ENCODE peak calls at places on chromosomes 3 and 15, in nine cellular contexts. K, S, Q, V, F, Z, B, G and X are unnamed samples.
A peak's percentile ranks its signal among the peaks of the same experiment; 100 is the strongest.

GRCh38 chr3:125622381-125622788 is 27.1 kb upstream of the OSBPL11 start:
- DNase-seq in K (no peak), S (no peak), Q (peak; percentile 37), V (no peak), F (no peak), Z (no peak), B (peak; percentile 36), G (no peak), X (no peak)

GRCh38 chr15:70142322-70143191 is 44.8 kb upstream of the TLE3 start:
- DNase-seq in K (no peak), S (no peak), Q (peak; percentile 71), V (no peak), F (no peak), Z (peak; percentile 92), B (peak; percentile 54), G (no peak), X (no peak)

GRCh38 chr15:58608129-58608590 is 141.3 kb downstream of the ADAM10 start:
- DNase-seq in K (no peak), S (no peak), Q (no peak), V (peak; percentile 36), F (no peak), Z (peak; percentile 86), B (no peak), G (no peak), X (no peak)

GRCh38 chr3:73432021-73432722 is 192.6 kb downstream of the PDZRN3 start:
- DNase-seq in K (no peak), S (peak; percentile 41), Q (no peak), V (no peak), F (no peak), Z (peak; percentile 64), B (no peak), G (peak; percentile 52), X (peak; percentile 35)

GRCh38 chr3:73773228-73773627 is 148.5 kb upstream of the PDZRN3 start:
- DNase-seq in K (peak; percentile 26), S (no peak), Q (peak; percentile 33), V (no peak), F (no peak), Z (no peak), B (peak; percentile 33), G (no peak), X (no peak)

GRCh38 chr3:169505577-169506155 is 157.8 kb downstream of the MECOM start:
- DNase-seq in K (no peak), S (no peak), Q (no peak), V (no peak), F (no peak), Z (no peak), B (no peak), G (no peak), X (no peak)

GRCh38 chr3:16478516-16478915 is 35.0 kb downstream of the RFTN1 start:
- DNase-seq in K (no peak), S (no peak), Q (peak; percentile 23), V (no peak), F (no peak), Z (peak; percentile 96), B (no peak), G (no peak), X (no peak)

GRCh38 chr15:65584241-65584640 is 26.7 kb downstream of the INTS14 start:
- DNase-seq in K (no peak), S (no peak), Q (no peak), V (no peak), F (no peak), Z (no peak), B (no peak), G (no peak), X (no peak)

GRCh38 chr15:66601521-66601920 is 35.7 kb upstream of the LCTL start:
- DNase-seq in K (no peak), S (no peak), Q (no peak), V (no peak), F (no peak), Z (no peak), B (no peak), G (no peak), X (no peak)

GRCh38 chr15:28955686-28956421 is 70.1 kb downstream of the APBA2 start:
- DNase-seq in K (peak; percentile 58), S (no peak), Q (no peak), V (peak; percentile 66), F (no peak), Z (peak; percentile 55), B (no peak), G (peak; percentile 47), X (no peak)

GRCh38 chr15:66848666-66849392 is 146.8 kb downstream of the SMAD6 start:
- DNase-seq in K (no peak), S (no peak), Q (no peak), V (no peak), F (peak; percentile 67), Z (no peak), B (peak; percentile 16), G (no peak), X (no peak)

GRCh38 chr15:69958494-69959134 is 139.1 kb downstream of the TLE3 start:
- DNase-seq in K (no peak), S (no peak), Q (no peak), V (no peak), F (no peak), Z (no peak), B (no peak), G (no peak), X (no peak)

GRCh38 chr3:55511895-55512585 is 24.9 kb upstream of the WNT5A start:
- DNase-seq in K (no peak), S (no peak), Q (no peak), V (peak; percentile 84), F (no peak), Z (peak; percentile 36), B (no peak), G (peak; percentile 18), X (no peak)

DNA sequence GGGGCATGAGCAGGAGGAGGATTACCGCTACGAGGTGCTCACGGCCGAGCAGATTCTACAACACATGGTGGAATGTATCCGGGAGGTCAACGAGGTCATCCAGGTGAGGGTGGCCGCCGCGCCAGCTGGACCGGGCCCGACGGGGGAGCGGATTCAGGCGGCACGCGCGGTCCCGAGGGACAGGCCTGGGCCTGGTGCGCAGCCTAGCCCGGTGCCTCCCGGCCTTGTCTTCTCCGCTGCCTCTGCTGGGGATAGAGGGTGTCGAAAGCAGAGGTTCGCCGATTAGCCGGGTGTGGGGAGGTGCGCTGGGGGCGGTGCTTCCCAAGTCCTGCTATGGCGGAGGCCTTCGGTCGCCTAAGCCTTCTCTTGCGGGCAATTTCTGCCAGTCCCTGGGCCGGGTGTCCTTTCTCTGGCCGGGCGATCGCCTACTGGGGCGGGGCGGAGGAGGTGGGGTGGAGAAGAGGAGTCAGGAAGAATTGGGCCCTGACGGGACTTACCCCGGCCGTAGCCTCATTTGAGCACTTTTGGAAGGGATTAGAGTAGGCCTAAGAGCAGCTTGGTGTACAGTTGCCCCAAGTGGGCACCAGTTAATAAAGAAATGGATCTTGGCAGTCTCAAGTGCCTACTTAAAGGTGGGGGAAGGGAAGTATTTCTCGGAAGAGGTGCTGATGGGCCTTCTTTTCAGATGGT is 927 bp downstream of the ARIH1 start:
- DNase-seq in K (peak; percentile 90), S (peak; percentile 64), Q (peak; percentile 75), V (peak; percentile 9), F (peak; percentile 89), Z (peak; percentile 83), B (peak; percentile 76), G (peak; percentile 74), X (peak; percentile 75)
- TF ChIP-seq CTCF in K (no peak), S (no peak), Q (no peak), V (no peak), F (no peak), Z (peak; percentile 7), B (no peak), G (no peak), X (no peak)

DNA sequence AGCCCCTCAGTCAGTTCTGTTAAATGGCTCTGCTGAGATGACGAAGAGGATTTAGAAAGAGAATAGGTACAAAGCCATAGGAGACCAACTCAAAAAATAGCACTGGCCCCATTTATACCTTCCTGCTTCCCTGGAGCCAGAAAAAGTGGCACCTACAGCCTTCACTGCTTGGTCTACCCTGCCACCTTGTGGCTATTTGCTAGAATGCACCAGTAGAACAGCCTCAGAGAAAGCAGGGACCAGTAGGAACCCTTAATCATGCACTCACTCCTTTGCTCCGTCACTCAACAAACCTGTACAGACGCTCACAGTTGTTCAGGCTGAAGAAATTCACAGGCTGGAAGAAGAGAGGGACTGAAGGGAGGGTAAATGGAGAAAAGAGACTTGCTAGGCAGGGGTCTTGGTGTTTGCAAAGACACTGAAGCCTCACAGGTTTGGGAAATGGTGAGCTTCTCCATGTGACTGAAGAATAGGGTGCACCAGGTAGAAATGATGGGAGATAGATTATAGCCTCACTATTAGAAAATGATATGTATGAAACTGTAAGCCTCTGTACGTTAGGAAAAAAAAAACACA is 12.1 kb upstream of the RTP2 start:
- DNase-seq in K (peak; percentile 76), S (peak; percentile 92), Q (peak; percentile 80), V (no peak), F (no peak), Z (peak; percentile 82), B (peak; percentile 63), G (peak; percentile 82), X (peak; percentile 76)
- TF ChIP-seq CTCF in K (peak; percentile 98), S (peak; percentile 89), Q (peak; percentile 96), V (peak; percentile 87), F (peak; percentile 74), Z (peak; percentile 99), B (peak; percentile 94), G (peak; percentile 99), X (peak; percentile 94)

DNA sequence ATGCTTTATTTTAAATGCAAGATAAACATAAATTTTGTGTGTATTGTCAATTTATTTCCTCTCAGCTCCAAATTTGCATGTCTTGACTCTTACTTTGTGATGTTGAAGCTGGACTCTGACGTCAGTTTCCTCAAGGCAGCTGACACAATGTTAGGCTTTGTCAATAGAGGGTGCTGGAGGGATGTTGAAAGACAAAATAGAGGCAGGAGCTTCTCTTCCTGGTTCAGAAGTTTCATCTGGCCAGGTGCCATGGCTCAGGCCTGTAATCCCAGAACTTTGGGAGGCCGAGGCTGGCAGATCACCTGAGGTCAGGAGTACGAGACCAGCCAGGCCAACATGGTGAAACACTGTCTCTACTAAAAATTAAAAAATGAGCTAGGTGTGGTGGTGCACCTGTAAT is 408.6 kb downstream of the GBE1 start:
- DNase-seq in K (peak; percentile 68), S (no peak), Q (peak; percentile 13), V (no peak), F (no peak), Z (peak; percentile 67), B (no peak), G (peak; percentile 17), X (no peak)
- TF ChIP-seq CTCF in K (peak; percentile 39), S (no peak), Q (no peak), V (no peak), F (no peak), Z (peak; percentile 27), B (no peak), G (no peak), X (no peak)

GRCh38 chr3:189944285-189945145 is 176.2 kb downstream of the P3H2 start:
- DNase-seq in K (no peak), S (no peak), Q (no peak), V (no peak), F (no peak), Z (no peak), B (no peak), G (no peak), X (no peak)

GRCh38 chr3:189942948-189943347 is 177.7 kb downstream of the P3H2 start:
- DNase-seq in K (no peak), S (no peak), Q (no peak), V (no peak), F (no peak), Z (no peak), B (no peak), G (no peak), X (no peak)

GRCh38 chr3:189941679-189942078 is 179.0 kb downstream of the P3H2 start:
- DNase-seq in K (peak; percentile 48), S (no peak), Q (no peak), V (no peak), F (no peak), Z (peak; percentile 27), B (no peak), G (no peak), X (no peak)

GRCh38 chr3:189937302-189938255 is 183.1 kb downstream of the P3H2 start:
- DNase-seq in K (peak; percentile 67), S (no peak), Q (no peak), V (peak; percentile 98), F (no peak), Z (peak; percentile 70), B (no peak), G (no peak), X (no peak)

GRCh38 chr3:189941125-189941524 is 179.6 kb downstream of the P3H2 start:
- DNase-seq in K (no peak), S (no peak), Q (no peak), V (no peak), F (no peak), Z (no peak), B (no peak), G (no peak), X (no peak)
- TF ChIP-seq CTCF in K (no peak), S (no peak), Q (no peak), V (no peak), F (no peak), Z (no peak), B (no peak), G (no peak), X (no peak)